ENCODE peak calls at places on chromosomes 7 and 10, in four cellular contexts. Y is HT1080; H is nephron progenitor cell; J is stimulated activated CD4-positive, alpha-beta T cell treated with anti-CD3 and anti-CD28 coated beads, Interleukin-1b, Interleukin-23, amount 100 ng/mL, for 24 hours. E is an unnamed sample.

GRCh38 chr7:138656952-138657351 is 44.2 kb downstream of the SVOPL start:
- DNase-seq in Y (no peak), H (no peak), J (no peak), E (no peak)

GRCh38 chr10:62043493-62043938 is 142.0 kb downstream of the ARID5B start:
- DNase-seq in J (no peak), H (no peak), Y (no peak), E (no peak)

GRCh38 chr7:6248581-6248980 is 23.8 kb downstream of the CYTH3 start:
- DNase-seq in H (no peak), Y (peak), J (no peak), E (no peak)

GRCh38 chr7:135213831-135214230 is 2.5 kb upstream of the WDR91 start:
- DNase-seq in J (no peak), H (no peak), Y (no peak), E (no peak)

GRCh38 chr7:332646-333398 is 42.9 kb downstream of the FOXL3 start:
- DNase-seq in J (peak), Y (no peak), H (peak), E (no peak)

GRCh38 chr10:129467346-129468119 is 492 bp downstream of the MGMT start:
- DNase-seq in J (no peak), H (no peak), Y (no peak), E (no peak)

GRCh38 chr7:30896783-30897617 is 14.7 kb upstream of the AQP1 start:
- DNase-seq in J (no peak), Y (no peak), H (no peak), E (no peak)

GRCh38 chr7:70182516-70182915 is 584.2 kb downstream of the AUTS2 start:
- DNase-seq in Y (no peak), J (no peak), H (no peak), E (no peak)

GRCh38 chr7:33870120-33870519 is 35.2 kb upstream of the BMPER start:
- DNase-seq in J (no peak), H (no peak), Y (no peak), E (no peak)

GRCh38 chr7:1357601-1358271 is 101.5 kb downstream of the MICALL2 start:
- DNase-seq in H (no peak), Y (no peak), J (no peak), E (no peak)

GRCh38 chr10:119103687-119104652 is at the start of gene DENND10:
- DNase-seq in J (peak), H (peak), Y (peak), E (no peak)

GRCh38 chr10:129808092-129808983 is 155.7 kb downstream of the EBF3 start:
- DNase-seq in Y (no peak), H (no peak), J (no peak), E (no peak)